ENCODE peak calls at places on chromosomes 3 and 15, in five cellular contexts. J is stimulated activated CD4-positive, alpha-beta T cell treated with anti-CD3 and anti-CD28 coated beads, TNF-alpha, amount 100 ng/mL, for 4 hours; R is AG10803; G is AG08396; W is HTR-8/SVneo. H is an unnamed sample.

GRCh38 chr3:69384379-69384778 is 1.5 kb downstream of the FRMD4B start:
- DNase-seq in J (no peak), R (no peak), G (no peak), W (no peak), H (no peak)

GRCh38 chr3:63977893-63978292 is 45.4 kb downstream of the PSMD6 start:
- DNase-seq in J (no peak), R (no peak), G (no peak), W (no peak), H (no peak)

GRCh38 chr15:75201609-75202250 is at the start of gene C15orf39:
- DNase-seq in J (peak), R (peak), G (peak), W (peak), H (peak)

GRCh38 chr3:36201546-36201945 is 178.8 kb upstream of the STAC start:
- DNase-seq in J (no peak), R (no peak), G (no peak), W (no peak), H (no peak)

GRCh38 chr3:197337656-197338055 is 39.2 kb upstream of the DLG1 start:
- DNase-seq in J (no peak), R (no peak), G (no peak), W (no peak), H (no peak)

GRCh38 chr3:34008836-34009479 is 210.5 kb downstream of the PDCD6IP start:
- DNase-seq in J (no peak), R (no peak), G (no peak), W (no peak), H (no peak)

GRCh38 chr3:141863497-141863896 is 12.9 kb upstream of the ATP1B3 start:
- DNase-seq in J (no peak), R (peak), G (no peak), W (no peak), H (no peak)

GRCh38 chr3:188037116-188037718 is 116.7 kb upstream of the LPP start:
- DNase-seq in J (no peak), R (peak), G (no peak), W (no peak), H (no peak)

GRCh38 chr3:36893137-36893557 is 51.7 kb downstream of the TRANK1 start:
- DNase-seq in J (peak), R (peak), G (peak), W (no peak), H (peak)

GRCh38 chr3:158456114-158456513 is 114.9 kb upstream of the MLF1 start:
- DNase-seq in J (no peak), R (no peak), G (no peak), W (no peak), H (no peak)

GRCh38 chr15:71238926-71239325 is 123.7 kb downstream of the THSD4 start:
- DNase-seq in J (no peak), R (no peak), G (no peak), W (no peak), H (no peak)

GRCh38 chr15:29124581-29125381 is 144.8 kb downstream of the NSMCE3 start:
- DNase-seq in J (no peak), R (no peak), G (no peak), W (peak), H (no peak)

GRCh38 chr15:91866371-91866905 is 12.9 kb downstream of the SLCO3A1 start:
- DNase-seq in J (no peak), R (peak), G (no peak), W (no peak), H (no peak)

GRCh38 chr15:68797589-68798377 is 22.9 kb downstream of the ANP32A start:
- DNase-seq in J (no peak), R (no peak), G (no peak), W (no peak), H (no peak)

GRCh38 chr15:51341366-51342248 is at the start of gene GLDN:
- DNase-seq in J (no peak), R (peak), G (peak), W (no peak), H (no peak)

GRCh38 chr3:50574280-50574831 is 5.0 kb downstream of the HEMK1 start:
- DNase-seq in J (no peak), R (no peak), G (no peak), W (no peak), H (no peak)

GRCh38 chr3:129560931-129561594 is 18.1 kb downstream of the H1-8 start:
- DNase-seq in J (no peak), R (peak), G (peak), W (peak), H (no peak)

GRCh38 chr3:177431525-177432255 is 234.4 kb upstream of the TBL1XR1 start:
- DNase-seq in J (no peak), R (no peak), G (no peak), W (no peak), H (no peak)

GRCh38 chr3:187878776-187879524 is 133.7 kb upstream of the BCL6 start:
- DNase-seq in J (no peak), R (peak), G (peak), W (peak), H (no peak)

GRCh38 chr3:123779646-123780231 is 104.4 kb downstream of the MYLK start:
- DNase-seq in J (no peak), R (no peak), G (no peak), W (no peak), H (no peak)

GRCh38 chr3:190356246-190356645 is 31.7 kb upstream of the CLDN16 start:
- DNase-seq in J (no peak), R (no peak), G (no peak), W (no peak), H (no peak)

GRCh38 chr15:30001592-30001991 is 81.2 kb upstream of the GOLGA8J start:
- DNase-seq in J (no peak), R (no peak), G (no peak), W (no peak), H (no peak)

GRCh38 chr3:94114667-94115066 is 51.8 kb downstream of the NSUN3 start:
- DNase-seq in J (no peak), R (peak), G (no peak), W (no peak), H (no peak)

GRCh38 chr3:171168086-171168485 is 141.6 kb upstream of the SLC2A2 start:
- DNase-seq in J (no peak), R (peak), G (peak), W (peak), H (no peak)

GRCh38 chr3:152318512-152318911 is 49.8 kb downstream of the MBNL1 start:
- DNase-seq in J (no peak), R (no peak), G (no peak), W (no peak), H (no peak)

GRCh38 chr3:158794936-158795518 is 6.8 kb upstream of the MFSD1 start:
- DNase-seq in J (no peak), R (peak), G (peak), W (peak), H (no peak)

GRCh38 chr15:52438047-52438446 is 90.6 kb downstream of the MYO5A start:
- DNase-seq in J (no peak), R (no peak), G (no peak), W (no peak), H (no peak)

GRCh38 chr15:96327155-96327741 is 3.3 kb upstream of the NR2F2 start:
- DNase-seq in J (no peak), R (peak), G (peak), W (no peak), H (no peak)

GRCh38 chr3:27943106-27943505 is 221.0 kb upstream of the EOMES start:
- DNase-seq in J (no peak), R (peak), G (no peak), W (no peak), H (no peak)

GRCh38 chr3:14552041-14552648 is 12.0 kb upstream of the GRIP2 start:
- DNase-seq in J (no peak), R (no peak), G (no peak), W (no peak), H (no peak)

GRCh38 chr3:14422016-14422963 is 19.9 kb downstream of the SLC6A6 start:
- DNase-seq in J (no peak), R (no peak), G (no peak), W (no peak), H (no peak)

GRCh38 chr3:150602426-150603089 is 563 bp upstream of the SELENOT start:
- DNase-seq in J (no peak), R (no peak), G (no peak), W (no peak), H (no peak)

GRCh38 chr3:197907196-197907595 is 42.8 kb upstream of the RPL35A start:
- DNase-seq in J (no peak), R (peak), G (no peak), W (no peak), H (no peak)

GRCh38 chr15:89654311-89654761 is 931 bp downstream of the KIF7 start:
- DNase-seq in J (no peak), R (peak), G (peak), W (peak), H (no peak)

GRCh38 chr3:189517981-189518380 is 113.2 kb upstream of the TP63 start:
- DNase-seq in J (no peak), R (no peak), G (no peak), W (no peak), H (no peak)

H was measured in memory B cell.